ENCODE peak calls at places on chromosomes 12 and 14, in four cellular contexts. I is RWPE1, C is brain microvascular endothelial cell, S is EL. B is an unnamed sample.

GRCh38 chr12:31005944-31006361 is 67.7 kb upstream of the DDX11 start:
- DNase-seq in I (peak), C (peak), S (peak), B (peak)

GRCh38 chr14:86038401-86038985 is 508.5 kb downstream of the FLRT2 start:
- DNase-seq in I (peak), C (peak), S (peak), B (peak)

GRCh38 chr12:110513842-110514241 is 11.7 kb downstream of the RAD9B start:
- DNase-seq in I (no peak), C (no peak), S (no peak), B (no peak)

GRCh38 chr14:95922080-95922479 is 45.4 kb downstream of the TUNAR start:
- DNase-seq in I (no peak), C (no peak), S (no peak), B (no peak)

GRCh38 chr14:95265106-95266094 is 54.3 kb downstream of the CLMN start:
- DNase-seq in I (peak), C (peak), S (peak), B (peak)

GRCh38 chr12:57430117-57430930 is 519 bp downstream of the R3HDM2 start:
- DNase-seq in I (peak), C (peak), S (peak), B (peak)

GRCh38 chr12:18275974-18276373 is 14.7 kb downstream of the PIK3C2G start:
- DNase-seq in I (no peak), C (peak), S (peak), B (no peak)

GRCh38 chr14:74763803-74764531 is 851 bp downstream of the YLPM1 start:
- DNase-seq in I (peak), C (peak), S (peak), B (no peak)

GRCh38 chr14:89792489-89793366 is 161.8 kb downstream of the EFCAB11 start:
- DNase-seq in I (no peak), C (peak), S (peak), B (peak)

GRCh38 chr12:25692115-25693035 is 139.3 kb upstream of the LMNTD1 start:
- DNase-seq in I (no peak), C (peak), S (no peak), B (no peak)

GRCh38 chr14:55270832-55271571 is at the start of gene FBXO34:
- DNase-seq in I (peak), C (peak), S (peak), B (peak)

GRCh38 chr12:68446896-68447806 is 115.0 kb upstream of the MDM1 start:
- DNase-seq in I (no peak), C (no peak), S (no peak), B (no peak)

GRCh38 chr14:49893309-49894213 is 679 bp downstream of the ARF6 start:
- DNase-seq in I (no peak), C (peak), S (peak), B (peak)

GRCh38 chr14:27672047-27672446 is 1074.2 kb upstream of the NOVA1 start:
- DNase-seq in I (no peak), C (no peak), S (no peak), B (no peak)